ENCODE peak calls at places on chromosomes 12 and 14, in five cellular contexts. One of them, this sample, is unnamed.

GRCh38 chr12:34398706-34399630 is 376.7 kb downstream of the ALG10 start:
- DNase-seq in A172: no peak
- DNase-seq in posterior vena cava: peak; percentile 58
- DNase-seq in pons: no peak
- DNase-seq in CD4-positive, alpha-beta T cell: no peak
- DNase-seq in this sample: no peak

GRCh38 chr12:29807125-29807524 is 23.4 kb upstream of the TMTC1 start:
- DNase-seq in A172: no peak
- DNase-seq in posterior vena cava: no peak
- DNase-seq in pons: no peak
- DNase-seq in CD4-positive, alpha-beta T cell: no peak
- DNase-seq in this sample: no peak

GRCh38 chr14:102279688-102280348 is 25.1 kb downstream of the MOK start:
- DNase-seq in A172: peak; percentile 85
- DNase-seq in posterior vena cava: no peak
- DNase-seq in pons: no peak
- DNase-seq in CD4-positive, alpha-beta T cell: no peak
- DNase-seq in this sample: no peak

GRCh38 chr14:83164591-83164990 is 1630.9 kb upstream of the SEL1L start:
- DNase-seq in A172: no peak
- DNase-seq in posterior vena cava: no peak
- DNase-seq in pons: no peak
- DNase-seq in CD4-positive, alpha-beta T cell: no peak
- DNase-seq in this sample: no peak

GRCh38 chr14:71123579-71124135 is 216.4 kb downstream of the PCNX1 start:
- DNase-seq in A172: no peak
- DNase-seq in posterior vena cava: no peak
- DNase-seq in pons: no peak
- DNase-seq in CD4-positive, alpha-beta T cell: no peak
- DNase-seq in this sample: no peak

GRCh38 chr14:73729015-73729330 is 14.8 kb upstream of the PNMA1 start:
- DNase-seq in A172: no peak
- DNase-seq in posterior vena cava: no peak
- DNase-seq in pons: no peak
- DNase-seq in CD4-positive, alpha-beta T cell: no peak
- DNase-seq in this sample: no peak

GRCh38 chr14:91112172-91112571 is 1.7 kb upstream of the DGLUCY start:
- DNase-seq in A172: no peak
- DNase-seq in posterior vena cava: no peak
- DNase-seq in pons: no peak
- DNase-seq in CD4-positive, alpha-beta T cell: no peak
- DNase-seq in this sample: peak; percentile 31

GRCh38 chr12:79688376-79689040 is 2.3 kb downstream of the PAWR start:
- DNase-seq in A172: no peak
- DNase-seq in posterior vena cava: no peak
- DNase-seq in pons: no peak
- DNase-seq in CD4-positive, alpha-beta T cell: no peak
- DNase-seq in this sample: peak; percentile 8

GRCh38 chr12:31728289-31728916 is 418 bp downstream of the AMN1 start:
- DNase-seq in A172: peak; percentile 35
- DNase-seq in posterior vena cava: no peak
- DNase-seq in pons: peak; percentile 61
- DNase-seq in CD4-positive, alpha-beta T cell: no peak
- DNase-seq in this sample: peak; percentile 62

GRCh38 chr12:84910549-84911241 is 1.9 kb downstream of the SLC6A15 start:
- DNase-seq in A172: peak; percentile 3
- DNase-seq in posterior vena cava: no peak
- DNase-seq in pons: peak; percentile 45
- DNase-seq in CD4-positive, alpha-beta T cell: no peak
- DNase-seq in this sample: peak; percentile 62

GRCh38 chr12:132213359-132214160 is 69.3 kb downstream of the NOC4L start:
- DNase-seq in A172: no peak
- DNase-seq in posterior vena cava: no peak
- DNase-seq in pons: no peak
- DNase-seq in CD4-positive, alpha-beta T cell: no peak
- DNase-seq in this sample: no peak

GRCh38 chr12:70543444-70543843 is 93.8 kb downstream of the PTPRB start:
- DNase-seq in A172: peak; percentile 86
- DNase-seq in posterior vena cava: no peak
- DNase-seq in pons: no peak
- DNase-seq in CD4-positive, alpha-beta T cell: no peak
- DNase-seq in this sample: no peak

GRCh38 chr12:120534203-120534702 is at the start of gene RNF10:
- DNase-seq in A172: peak; percentile 74
- DNase-seq in posterior vena cava: peak; percentile 90
- DNase-seq in pons: peak; percentile 88
- DNase-seq in CD4-positive, alpha-beta T cell: peak; percentile 60
- DNase-seq in this sample: peak; percentile 91

GRCh38 chr14:20494935-20495766 is 10.2 kb upstream of the RNASE10 start:
- DNase-seq in A172: peak; percentile 32
- DNase-seq in posterior vena cava: no peak
- DNase-seq in pons: no peak
- DNase-seq in CD4-positive, alpha-beta T cell: no peak
- DNase-seq in this sample: no peak

GRCh38 chr12:101789171-101789570 is 41.6 kb downstream of the GNPTAB start:
- DNase-seq in A172: no peak
- DNase-seq in posterior vena cava: no peak
- DNase-seq in pons: no peak
- DNase-seq in CD4-positive, alpha-beta T cell: no peak
- DNase-seq in this sample: peak; percentile 28

This sample was measured in cerebellar cortex.